ENCODE peak calls at places on chromosome 6, in eight cellular contexts. V, B, A, E, S, W, T and P are unnamed samples.

GRCh38 chr6:79168695-79168980 is 65.8 kb downstream of the HMGN3 start:
- DNase-seq in B (no peak), W (no peak), A (no peak), E (no peak), V (no peak), S (no peak), T (no peak), P (no peak)

GRCh38 chr6:8027965-8028651 is 36.1 kb downstream of the BLOC1S5 start:
- DNase-seq in S (no peak), B (no peak), V (no peak), W (no peak), A (no peak), E (no peak), T (no peak), P (no peak)

GRCh38 chr6:15781890-15782289 is 119.1 kb upstream of the DTNBP1 start:
- DNase-seq in T (no peak), S (peak; percentile 9), W (no peak), E (no peak), A (no peak), V (no peak), B (no peak), P (no peak)

GRCh38 chr6:39196648-39197047 is 32.6 kb downstream of the KCNK5 start:
- DNase-seq in T (no peak), S (no peak), A (peak; percentile 46), E (no peak), W (no peak), V (no peak), B (no peak), P (no peak)

GRCh38 chr6:124436803-124437202 is 525.4 kb upstream of the RNF217 start:
- DNase-seq in B (no peak), A (no peak), W (no peak), T (no peak), S (no peak), E (no peak), V (no peak), P (no peak)

GRCh38 chr6:77740380-77740779 is 87.5 kb downstream of the MEI4 start:
- DNase-seq in E (no peak), W (no peak), V (no peak), A (peak; percentile 14), B (no peak), T (no peak), S (peak; percentile 3), P (no peak)

GRCh38 chr6:100808638-100809275 is 72.4 kb downstream of the ASCC3 start:
- DNase-seq in B (no peak), W (no peak), S (no peak), E (no peak), A (peak; percentile 1), V (no peak), T (no peak), P (no peak)

GRCh38 chr6:80482056-80482455 is 375.6 kb downstream of the BCKDHB start:
- DNase-seq in S (no peak), W (no peak), A (no peak), E (no peak), T (no peak), V (no peak), B (no peak), P (no peak)

GRCh38 chr6:142702501-142703460 is 242.2 kb downstream of the HIVEP2 start:
- DNase-seq in B (no peak), A (no peak), W (peak; percentile 58), S (peak; percentile 38), E (no peak), V (peak; percentile 83), T (no peak), P (peak; percentile 89)

GRCh38 chr6:26159417-26160273 is 72.4 kb downstream of the HFE start:
- DNase-seq in T (no peak), B (no peak), W (no peak), V (no peak), S (no peak), A (no peak), E (no peak), P (no peak)

GRCh38 chr6:146892283-146892612 is 293.5 kb downstream of the ADGB start:
- DNase-seq in E (no peak), S (no peak), A (no peak), W (no peak), B (no peak), T (no peak), V (no peak), P (no peak)

GRCh38 chr6:158758941-158759479 is 60.2 kb downstream of the EZR start:
- DNase-seq in W (no peak), E (no peak), V (no peak), A (no peak), B (no peak), S (no peak), T (no peak), P (peak; percentile 57)

GRCh38 chr6:26017567-26017966 is 55.0 kb downstream of the TRIM38 start:
- DNase-seq in V (peak; percentile 81), T (peak; percentile 62), W (peak; percentile 23), B (peak; percentile 38), E (no peak), A (peak; percentile 81), S (peak; percentile 44), P (peak; percentile 81)

GRCh38 chr6:169741344-169741743 is 10.0 kb downstream of the DYNLT2 start:
- DNase-seq in V (no peak), W (no peak), E (no peak), T (no peak), S (no peak), B (no peak), A (no peak), P (no peak)

GRCh38 chr6:121917834-121918559 is 481.5 kb upstream of the HSF2 start:
- DNase-seq in V (no peak), T (no peak), E (no peak), B (no peak), A (peak; percentile 7), S (no peak), W (no peak), P (no peak)

GRCh38 chr6:135243871-135244796 is 63.0 kb downstream of the MYB start:
- DNase-seq in V (no peak), S (no peak), T (no peak), B (no peak), E (no peak), A (peak; percentile 19), W (no peak), P (no peak)

GRCh38 chr6:41080623-41081022 is 7.8 kb downstream of the NFYA start:
- DNase-seq in T (no peak), W (no peak), E (no peak), B (no peak), V (peak; percentile 83), S (no peak), A (no peak), P (no peak)

GRCh38 chr6:5606546-5606945 is 345.2 kb downstream of the FARS2 start:
- DNase-seq in T (no peak), S (no peak), V (no peak), E (no peak), W (no peak), B (no peak), A (no peak), P (peak; percentile 63)

GRCh38 chr6:138219901-138220300 is 1.6 kb upstream of the PBOV1 start:
- DNase-seq in V (no peak), W (no peak), E (no peak), A (no peak), T (no peak), S (no peak), B (no peak), P (no peak)

GRCh38 chr6:43747734-43748133 is 22.3 kb upstream of the VEGFA start:
- DNase-seq in T (no peak), A (no peak), S (peak; percentile 2), B (no peak), E (no peak), V (no peak), W (no peak), P (peak; percentile 53)

GRCh38 chr6:62150048-62150663 is 135.9 kb downstream of the KHDRBS2 start:
- DNase-seq in V (no peak), B (no peak), E (no peak), A (peak; percentile 30), S (peak; percentile 20), T (no peak), W (peak; percentile 22), P (no peak)

GRCh38 chr6:158677906-158678305 is 28.1 kb downstream of the SYTL3 start:
- DNase-seq in W (no peak), T (no peak), A (no peak), V (no peak), B (no peak), S (no peak), E (no peak), P (peak; percentile 41)

GRCh38 chr6:72084992-72085569 is 198.7 kb downstream of the RIMS1 start:
- DNase-seq in A (no peak), W (no peak), E (no peak), S (no peak), B (no peak), T (no peak), V (no peak), P (no peak)

GRCh38 chr6:115896538-115897129 is 164.1 kb downstream of the FRK start:
- DNase-seq in E (peak; percentile 11), V (no peak), A (peak; percentile 33), S (peak; percentile 22), T (no peak), B (no peak), W (peak; percentile 56), P (no peak)

GRCh38 chr6:89585156-89585555 is 53.4 kb downstream of the LYRM2 start:
- DNase-seq in B (no peak), W (no peak), A (no peak), E (no peak), T (no peak), V (no peak), S (no peak), P (no peak)

GRCh38 chr6:169215201-169215661 is 38.4 kb downstream of the THBS2 start:
- DNase-seq in T (no peak), E (no peak), V (no peak), S (no peak), W (peak; percentile 17), A (no peak), B (no peak), P (no peak)

GRCh38 chr6:13407709-13408695 is 79.4 kb downstream of the GFOD1 start:
- DNase-seq in A (peak; percentile 93), W (peak; percentile 66), V (no peak), T (no peak), S (no peak), E (peak; percentile 72), B (no peak), P (no peak)

GRCh38 chr6:46437671-46438221 is 53.5 kb downstream of the RCAN2 start:
- DNase-seq in B (no peak), S (no peak), A (no peak), V (no peak), T (no peak), W (no peak), E (peak; percentile 53), P (no peak)

GRCh38 chr6:145018027-145018426 is 717.3 kb downstream of the EPM2A start:
- DNase-seq in B (no peak), T (no peak), S (no peak), W (no peak), E (no peak), V (no peak), A (no peak), P (no peak)

GRCh38 chr6:161273356-161273751 is 507 bp downstream of the AGPAT4 start:
- DNase-seq in T (no peak), W (no peak), B (peak; percentile 17), E (no peak), S (peak; percentile 13), V (no peak), A (peak; percentile 9), P (no peak)